ENCODE peak calls at places on chromosome 7, in four cellular contexts. One of them, this sample, is unnamed.

GRCh38 chr7:22667562-22668239 is 59.3 kb upstream of the IL6 start:
- DNase-seq in CD8-positive, alpha-beta T cell: no peak
- DNase-seq in left ventricle myocardium inferior: no peak
- DNase-seq in fibroblast of the aortic adventitia: peak; percentile 83
- DNase-seq in this sample: peak; percentile 79

GRCh38 chr7:2203551-2204300 is 29.0 kb downstream of the MAD1L1 start:
- DNase-seq in fibroblast of the aortic adventitia: peak; percentile 37
- DNase-seq in left ventricle myocardium inferior: no peak
- DNase-seq in CD8-positive, alpha-beta T cell: no peak
- DNase-seq in this sample: no peak

GRCh38 chr7:51290702-51291290 is 25.8 kb downstream of the COBL start:
- DNase-seq in left ventricle myocardium inferior: no peak
- DNase-seq in CD8-positive, alpha-beta T cell: no peak
- DNase-seq in fibroblast of the aortic adventitia: no peak
- DNase-seq in this sample: no peak

GRCh38 chr7:143504937-143505297 is 27.2 kb downstream of the TAS2R41 start:
- DNase-seq in fibroblast of the aortic adventitia: no peak
- DNase-seq in left ventricle myocardium inferior: no peak
- DNase-seq in CD8-positive, alpha-beta T cell: no peak
- DNase-seq in this sample: no peak

GRCh38 chr7:7731732-7732131 is 13.3 kb upstream of the RPA3 start:
- DNase-seq in fibroblast of the aortic adventitia: no peak
- DNase-seq in CD8-positive, alpha-beta T cell: no peak
- DNase-seq in left ventricle myocardium inferior: no peak
- DNase-seq in this sample: no peak

GRCh38 chr7:158025651-158026600 is 561.7 kb downstream of the PTPRN2 start:
- DNase-seq in fibroblast of the aortic adventitia: no peak
- DNase-seq in CD8-positive, alpha-beta T cell: no peak
- DNase-seq in left ventricle myocardium inferior: no peak
- DNase-seq in this sample: no peak

GRCh38 chr7:73328696-73329095 is 735 bp downstream of the FKBP6 start:
- DNase-seq in left ventricle myocardium inferior: no peak
- DNase-seq in CD8-positive, alpha-beta T cell: no peak
- DNase-seq in fibroblast of the aortic adventitia: no peak
- DNase-seq in this sample: no peak

GRCh38 chr7:132577206-132578049 is 1.2 kb upstream of the PLXNA4 start:
- DNase-seq in CD8-positive, alpha-beta T cell: no peak
- DNase-seq in left ventricle myocardium inferior: peak; percentile 84
- DNase-seq in fibroblast of the aortic adventitia: peak; percentile 76
- DNase-seq in this sample: peak; percentile 61

GRCh38 chr7:43592321-43592720 is 9.4 kb downstream of the STK17A start:
- DNase-seq in fibroblast of the aortic adventitia: no peak
- DNase-seq in CD8-positive, alpha-beta T cell: no peak
- DNase-seq in left ventricle myocardium inferior: no peak
- DNase-seq in this sample: no peak

GRCh38 chr7:29807179-29807841 is 1.0 kb downstream of the WIPF3 start:
- DNase-seq in left ventricle myocardium inferior: peak; percentile 48
- DNase-seq in CD8-positive, alpha-beta T cell: no peak
- DNase-seq in fibroblast of the aortic adventitia: no peak
- DNase-seq in this sample: peak; percentile 18

GRCh38 chr7:42292991-42293521 is 56.0 kb upstream of the GLI3 start:
- DNase-seq in CD8-positive, alpha-beta T cell: no peak
- DNase-seq in fibroblast of the aortic adventitia: no peak
- DNase-seq in left ventricle myocardium inferior: no peak
- DNase-seq in this sample: no peak

GRCh38 chr7:73879977-73880681 is 19.2 kb downstream of the TMEM270 start:
- DNase-seq in left ventricle myocardium inferior: peak; percentile 71
- DNase-seq in CD8-positive, alpha-beta T cell: no peak
- DNase-seq in fibroblast of the aortic adventitia: peak; percentile 57
- DNase-seq in this sample: peak; percentile 82

GRCh38 chr7:120407015-120407414 is 134.0 kb downstream of the KCND2 start:
- DNase-seq in CD8-positive, alpha-beta T cell: no peak
- DNase-seq in left ventricle myocardium inferior: no peak
- DNase-seq in fibroblast of the aortic adventitia: no peak
- DNase-seq in this sample: no peak

GRCh38 chr7:1505731-1506550 is 1.8 kb upstream of the INTS1 start:
- DNase-seq in left ventricle myocardium inferior: no peak
- DNase-seq in fibroblast of the aortic adventitia: no peak
- DNase-seq in CD8-positive, alpha-beta T cell: no peak
- DNase-seq in this sample: no peak

GRCh38 chr7:94975316-94975715 is 67.9 kb downstream of the PPP1R9A start:
- DNase-seq in CD8-positive, alpha-beta T cell: no peak
- DNase-seq in left ventricle myocardium inferior: no peak
- DNase-seq in fibroblast of the aortic adventitia: peak; percentile 16
- DNase-seq in this sample: peak; percentile 21

GRCh38 chr7:100583132-100584045 is 2.5 kb downstream of the LRCH4 start:
- DNase-seq in CD8-positive, alpha-beta T cell: peak; percentile 87
- DNase-seq in fibroblast of the aortic adventitia: peak; percentile 59
- DNase-seq in left ventricle myocardium inferior: peak; percentile 68
- DNase-seq in this sample: peak; percentile 38

GRCh38 chr7:95772298-95772770 is at the start of gene DYNC1I1:
- DNase-seq in left ventricle myocardium inferior: peak; percentile 81
- DNase-seq in fibroblast of the aortic adventitia: peak; percentile 19
- DNase-seq in CD8-positive, alpha-beta T cell: no peak
- DNase-seq in this sample: peak; percentile 30

GRCh38 chr7:155166108-155166507 is 96.0 kb downstream of the HTR5A start:
- DNase-seq in fibroblast of the aortic adventitia: peak; percentile 15
- DNase-seq in left ventricle myocardium inferior: no peak
- DNase-seq in CD8-positive, alpha-beta T cell: no peak
- DNase-seq in this sample: no peak

GRCh38 chr7:22696672-22697071 is 30.3 kb upstream of the IL6 start:
- DNase-seq in fibroblast of the aortic adventitia: peak; percentile 36
- DNase-seq in left ventricle myocardium inferior: no peak
- DNase-seq in CD8-positive, alpha-beta T cell: no peak
- DNase-seq in this sample: peak; percentile 22

GRCh38 chr7:459584-460373 is 59.9 kb downstream of the PDGFA start:
- DNase-seq in fibroblast of the aortic adventitia: no peak
- DNase-seq in left ventricle myocardium inferior: no peak
- DNase-seq in CD8-positive, alpha-beta T cell: no peak
- DNase-seq in this sample: no peak

GRCh38 chr7:12719141-12719919 is 31.9 kb downstream of the ARL4A start:
- DNase-seq in CD8-positive, alpha-beta T cell: no peak
- DNase-seq in left ventricle myocardium inferior: no peak
- DNase-seq in fibroblast of the aortic adventitia: peak; percentile 91
- DNase-seq in this sample: peak; percentile 83

GRCh38 chr7:116689787-116690186 is 17.8 kb downstream of the MET start:
- DNase-seq in fibroblast of the aortic adventitia: no peak
- DNase-seq in left ventricle myocardium inferior: no peak
- DNase-seq in CD8-positive, alpha-beta T cell: no peak
- DNase-seq in this sample: no peak

GRCh38 chr7:81462672-81463071 is 307.2 kb downstream of the HGF start:
- DNase-seq in CD8-positive, alpha-beta T cell: no peak
- DNase-seq in fibroblast of the aortic adventitia: peak; percentile 31
- DNase-seq in left ventricle myocardium inferior: no peak
- DNase-seq in this sample: peak; percentile 78

GRCh38 chr7:19080076-19080475 is 37.4 kb downstream of the TWIST1 start:
- DNase-seq in CD8-positive, alpha-beta T cell: no peak
- DNase-seq in fibroblast of the aortic adventitia: no peak
- DNase-seq in left ventricle myocardium inferior: no peak
- DNase-seq in this sample: no peak

GRCh38 chr7:131723926-131724325 is 167.5 kb upstream of the PODXL start:
- DNase-seq in left ventricle myocardium inferior: no peak
- DNase-seq in CD8-positive, alpha-beta T cell: no peak
- DNase-seq in fibroblast of the aortic adventitia: no peak
- DNase-seq in this sample: no peak

GRCh38 chr7:11754933-11755332 is 77.1 kb downstream of the THSD7A start:
- DNase-seq in CD8-positive, alpha-beta T cell: no peak
- DNase-seq in left ventricle myocardium inferior: no peak
- DNase-seq in fibroblast of the aortic adventitia: no peak
- DNase-seq in this sample: no peak

GRCh38 chr7:464712-465461 is 54.8 kb downstream of the PDGFA start:
- DNase-seq in left ventricle myocardium inferior: peak; percentile 50
- DNase-seq in CD8-positive, alpha-beta T cell: no peak
- DNase-seq in fibroblast of the aortic adventitia: peak; percentile 69
- DNase-seq in this sample: peak; percentile 75

GRCh38 chr7:130292682-130293257 is at the start of gene CPA4:
- DNase-seq in left ventricle myocardium inferior: no peak
- DNase-seq in CD8-positive, alpha-beta T cell: no peak
- DNase-seq in fibroblast of the aortic adventitia: peak; percentile 99
- DNase-seq in this sample: peak; percentile 98

GRCh38 chr7:6375346-6376101 is 72.2 kb downstream of the DAGLB start:
- DNase-seq in left ventricle myocardium inferior: no peak
- DNase-seq in fibroblast of the aortic adventitia: peak; percentile 57
- DNase-seq in CD8-positive, alpha-beta T cell: peak; percentile 51
- DNase-seq in this sample: no peak

GRCh38 chr7:32400676-32401075 is 89.5 kb downstream of the LSM5 start:
- DNase-seq in left ventricle myocardium inferior: no peak
- DNase-seq in fibroblast of the aortic adventitia: no peak
- DNase-seq in CD8-positive, alpha-beta T cell: no peak
- DNase-seq in this sample: no peak

GRCh38 chr7:157621131-157621681 is 284.4 kb downstream of the DNAJB6 start:
- DNase-seq in left ventricle myocardium inferior: no peak
- DNase-seq in CD8-positive, alpha-beta T cell: no peak
- DNase-seq in fibroblast of the aortic adventitia: no peak
- DNase-seq in this sample: no peak

DNA sequence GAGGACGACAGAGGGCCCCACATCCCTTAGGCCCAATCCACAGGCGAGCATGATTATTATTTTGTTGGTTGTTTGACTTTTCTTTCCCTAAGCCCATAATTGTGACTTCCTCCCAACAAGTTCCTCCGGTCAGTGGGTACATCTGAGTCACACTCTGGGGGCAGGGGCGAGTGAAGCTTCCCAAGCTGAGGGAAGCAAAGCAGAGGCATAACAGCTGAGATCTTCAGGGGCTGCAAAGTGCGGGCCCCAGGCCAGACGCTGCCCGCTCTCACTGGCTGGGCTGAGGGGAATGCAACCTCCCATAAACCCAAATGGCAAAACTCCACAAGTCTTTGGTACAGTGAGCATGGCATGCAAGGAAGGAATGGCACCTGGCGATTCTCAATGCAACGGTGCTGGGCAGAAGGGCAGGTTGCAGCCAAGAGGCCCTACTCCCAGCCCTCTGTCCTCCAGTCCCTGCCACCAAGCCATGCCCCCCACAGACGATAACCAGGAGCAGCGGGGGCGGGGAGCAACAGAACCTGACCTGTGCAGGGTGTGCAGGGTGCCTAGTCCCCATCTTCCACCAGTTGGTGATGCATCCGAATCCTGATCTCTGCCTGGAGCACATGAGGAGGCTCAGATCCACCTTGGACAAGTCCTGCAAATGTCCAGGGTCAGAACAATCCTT is 25.3 kb downstream of the TNS3 start:
- DNase-seq in left ventricle myocardium inferior: no peak
- DNase-seq in fibroblast of the aortic adventitia: no peak
- DNase-seq in CD8-positive, alpha-beta T cell: no peak
- DNase-seq in this sample: no peak
- TF ChIP-seq CTCF in left ventricle myocardium inferior: no peak
- TF ChIP-seq CTCF in fibroblast of the aortic adventitia: no peak
- TF ChIP-seq CTCF in CD8-positive, alpha-beta T cell: no peak
- TF ChIP-seq CTCF in this sample: no peak

DNA sequence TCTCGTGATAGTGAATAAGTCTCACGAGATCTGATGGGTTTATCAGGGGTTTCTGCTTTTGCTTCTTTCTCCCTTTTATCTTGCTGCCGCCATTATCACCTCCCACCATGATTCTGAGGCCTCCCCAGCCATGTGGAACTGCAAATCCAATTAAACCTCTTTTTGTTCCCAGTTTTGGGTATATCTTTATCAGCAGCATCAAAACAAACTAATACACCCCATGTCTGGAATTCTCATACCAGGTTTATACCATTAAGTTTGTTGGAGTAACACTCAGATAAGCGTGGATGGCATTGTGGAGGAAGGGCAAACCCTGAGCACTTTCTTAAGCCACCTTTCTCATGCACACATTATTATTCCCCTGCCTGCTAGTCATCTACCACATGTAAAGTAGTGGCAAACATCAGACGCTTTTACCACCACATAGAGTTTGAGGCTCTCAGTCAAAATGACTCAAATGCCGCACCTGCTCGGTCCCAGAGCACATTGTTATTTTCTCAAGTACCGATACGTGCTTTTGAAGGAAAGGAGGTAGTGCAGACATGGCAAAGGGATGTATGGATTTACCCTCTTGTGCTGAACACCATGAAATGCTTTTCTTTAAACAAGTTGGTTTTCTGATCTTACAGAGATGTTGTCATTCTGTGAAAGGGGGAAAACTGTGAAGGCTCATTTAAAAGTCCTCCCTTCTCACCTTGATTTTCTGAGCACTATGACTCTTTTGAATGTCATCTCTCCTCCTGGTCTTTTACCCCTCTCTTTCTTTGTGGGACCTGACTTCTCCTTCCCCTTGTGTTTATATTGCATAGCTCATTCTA is 429.7 kb downstream of the EXOC4 start:
- DNase-seq in CD8-positive, alpha-beta T cell: no peak
- DNase-seq in fibroblast of the aortic adventitia: no peak
- DNase-seq in left ventricle myocardium inferior: no peak
- DNase-seq in this sample: no peak
- H3K4me3 ChIP-seq in CD8-positive, alpha-beta T cell: no peak overlapping the region
- H3K4me3 ChIP-seq in fibroblast of the aortic adventitia: no peak overlapping the region
- H3K4me3 ChIP-seq in left ventricle myocardium inferior: no peak overlapping the region
- H3K4me3 ChIP-seq in this sample: no peak overlapping the region

GRCh38 chr7:142338633-142339501 is 81.0 kb upstream of the PRSS58 start:
- DNase-seq in left ventricle myocardium inferior: no peak
- DNase-seq in CD8-positive, alpha-beta T cell: no peak
- DNase-seq in fibroblast of the aortic adventitia: peak; percentile 19
- DNase-seq in this sample: no peak
- TF ChIP-seq CTCF in left ventricle myocardium inferior: no peak
- TF ChIP-seq CTCF in CD8-positive, alpha-beta T cell: no peak
- TF ChIP-seq CTCF in fibroblast of the aortic adventitia: peak; percentile 22
- TF ChIP-seq CTCF in this sample: no peak

GRCh38 chr7:112422842-112423496 is 27.3 kb upstream of the IFRD1 start:
- DNase-seq in left ventricle myocardium inferior: peak; percentile 74
- DNase-seq in fibroblast of the aortic adventitia: peak; percentile 97
- DNase-seq in CD8-positive, alpha-beta T cell: peak; percentile 51
- DNase-seq in this sample: peak; percentile 93

GRCh38 chr7:112419543-112420130 is 30.6 kb upstream of the IFRD1 start:
- DNase-seq in CD8-positive, alpha-beta T cell: no peak
- DNase-seq in left ventricle myocardium inferior: no peak
- DNase-seq in fibroblast of the aortic adventitia: no peak
- DNase-seq in this sample: no peak

GRCh38 chr7:112423987-112424386 is 26.3 kb upstream of the IFRD1 start:
- DNase-seq in CD8-positive, alpha-beta T cell: no peak
- DNase-seq in left ventricle myocardium inferior: no peak
- DNase-seq in fibroblast of the aortic adventitia: no peak
- DNase-seq in this sample: no peak

GRCh38 chr7:112421666-112422486 is 28.4 kb upstream of the IFRD1 start:
- DNase-seq in left ventricle myocardium inferior: no peak
- DNase-seq in fibroblast of the aortic adventitia: no peak
- DNase-seq in CD8-positive, alpha-beta T cell: peak; percentile 53
- DNase-seq in this sample: no peak

DNA sequence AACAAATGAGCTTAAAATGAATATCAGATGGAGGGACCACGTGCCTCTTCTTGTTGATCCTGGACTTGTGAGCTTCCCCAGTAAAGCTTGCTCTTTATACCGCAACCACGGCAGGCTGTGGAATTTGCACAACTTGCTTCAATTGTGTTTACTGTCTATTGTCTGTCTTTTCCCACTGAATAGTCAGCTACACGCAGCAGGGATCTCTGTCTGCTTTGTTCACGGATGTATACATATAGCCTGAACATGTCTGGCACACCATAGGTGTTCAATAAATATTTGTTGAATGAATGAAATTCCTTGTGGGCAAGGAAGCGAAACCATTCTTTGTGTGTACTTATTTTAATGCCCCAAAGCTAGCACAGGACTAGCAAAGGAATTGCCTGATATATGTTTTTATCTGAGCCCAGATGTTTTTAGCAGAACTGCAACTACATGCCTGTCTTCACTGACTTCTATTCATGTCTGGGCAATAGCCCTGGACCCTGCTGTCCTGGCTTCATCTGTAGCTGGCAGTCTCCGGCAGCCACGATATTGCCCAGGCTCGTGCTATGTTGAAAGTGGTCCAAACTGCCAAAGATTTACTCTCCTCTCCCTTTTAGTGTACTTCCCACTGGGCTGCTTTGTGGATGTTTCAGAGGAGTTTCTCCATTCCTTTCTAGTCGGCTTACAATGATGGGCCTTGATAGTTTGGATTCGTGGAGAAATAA is 29.9 kb upstream of the IFRD1 start:
- DNase-seq in fibroblast of the aortic adventitia: peak; percentile 72
- DNase-seq in CD8-positive, alpha-beta T cell: no peak
- DNase-seq in left ventricle myocardium inferior: no peak
- DNase-seq in this sample: peak; percentile 61
- H3K4me3 ChIP-seq in fibroblast of the aortic adventitia: no peak overlapping the region
- H3K4me3 ChIP-seq in CD8-positive, alpha-beta T cell: no peak overlapping the region
- H3K4me3 ChIP-seq in left ventricle myocardium inferior: no peak overlapping the region
- H3K4me3 ChIP-seq in this sample: peak overlapping the region; percentile 1